ENCODE peak calls at places on chromosomes 7 and 10, in four cellular contexts. C is A549, M is heart left ventricle, U is endothelial cell of umbilical vein. L is an unnamed sample.

GRCh38 chr7:96952974-96953391 is 52.4 kb upstream of the DLX6 start:
- DNase-seq in C (no peak), M (no peak), U (no peak), L (no peak)

GRCh38 chr7:67631496-67631895 is 634.9 kb downstream of the TYW1 start:
- DNase-seq in M (no peak), U (no peak), C (no peak), L (no peak)

GRCh38 chr7:2045559-2046405 is 187.0 kb downstream of the MAD1L1 start:
- DNase-seq in C (no peak), M (no peak), U (no peak), L (no peak)

GRCh38 chr10:123788981-123789380 is 102.6 kb downstream of the CPXM2 start:
- DNase-seq in M (no peak), U (no peak), C (no peak), L (no peak)

GRCh38 chr7:69708857-69709256 is 110.6 kb downstream of the AUTS2 start:
- DNase-seq in C (peak; percentile 52), M (no peak), U (no peak), L (no peak)

GRCh38 chr7:477626-478220 is 41.9 kb downstream of the PDGFA start:
- DNase-seq in U (no peak), M (no peak), C (no peak), L (no peak)

GRCh38 chr7:137818036-137818435 is 28.7 kb downstream of the DGKI start:
- DNase-seq in M (no peak), U (no peak), C (no peak), L (no peak)

GRCh38 chr10:89088901-89089300 is 98.3 kb downstream of the FAS start:
- DNase-seq in M (no peak), C (no peak), U (no peak), L (no peak)

GRCh38 chr7:6831018-6831725 is 5.1 kb upstream of the CCZ1B start:
- DNase-seq in M (no peak), C (no peak), U (no peak), L (no peak)

GRCh38 chr10:29860159-29860558 is 199.2 kb downstream of the JCAD start:
- DNase-seq in M (no peak), U (no peak), C (no peak), L (no peak)

GRCh38 chr10:7563368-7563767 is 103.4 kb downstream of the ITIH5 start:
- DNase-seq in U (no peak), C (no peak), M (peak; percentile 51), L (no peak)

GRCh38 chr10:16520900-16521299 is 779 bp downstream of the C1QL3 start:
- DNase-seq in U (no peak), M (no peak), C (no peak), L (no peak)

GRCh38 chr10:50552771-50553535 is 70.8 kb downstream of the SGMS1 start:
- DNase-seq in U (peak; percentile 25), M (no peak), C (peak; percentile 30), L (no peak)

GRCh38 chr7:135672560-135673359 is 10.4 kb downstream of the STMP1 start:
- DNase-seq in M (peak; percentile 25), U (peak; percentile 80), C (peak; percentile 61), L (no peak)

GRCh38 chr7:123916240-123916724 is 8.8 kb upstream of the SPAM1 start:
- DNase-seq in U (peak; percentile 28), M (no peak), C (peak; percentile 23), L (no peak)

GRCh38 chr7:521221-522070 is 1.8 kb upstream of the PDGFA start:
- DNase-seq in U (peak; percentile 29), M (peak; percentile 82), C (peak; percentile 55), L (no peak)

GRCh38 chr7:121138262-121138933 is 149.9 kb downstream of the CPED1 start:
- DNase-seq in M (no peak), U (no peak), C (no peak), L (no peak)

GRCh38 chr10:18185621-18186020 is 45.4 kb downstream of the CACNB2 start:
- DNase-seq in C (no peak), M (no peak), U (no peak), L (no peak)

GRCh38 chr7:36312915-36313334 is 76.7 kb upstream of the ANLN start:
- DNase-seq in M (no peak), C (no peak), U (no peak), L (no peak)

GRCh38 chr10:114489521-114490310 is 85.4 kb upstream of the AFAP1L2 start:
- DNase-seq in C (peak; percentile 6), U (peak; percentile 83), M (no peak), L (no peak)

GRCh38 chr10:119393845-119394244 is 148.7 kb downstream of the RGS10 start:
- DNase-seq in U (no peak), C (no peak), M (no peak), L (no peak)

GRCh38 chr7:27181176-27181520 is 3.9 kb downstream of the HOXA11 start:
- DNase-seq in C (no peak), U (no peak), M (no peak), L (no peak)

GRCh38 chr10:30637881-30638467 is 8.4 kb upstream of the LYZL2 start:
- DNase-seq in C (peak; percentile 81), M (no peak), U (peak; percentile 87), L (no peak)

GRCh38 chr10:47123889-47124288 is 176.1 kb upstream of the GDF10 start:
- DNase-seq in C (no peak), U (no peak), M (no peak), L (no peak)

DNA sequence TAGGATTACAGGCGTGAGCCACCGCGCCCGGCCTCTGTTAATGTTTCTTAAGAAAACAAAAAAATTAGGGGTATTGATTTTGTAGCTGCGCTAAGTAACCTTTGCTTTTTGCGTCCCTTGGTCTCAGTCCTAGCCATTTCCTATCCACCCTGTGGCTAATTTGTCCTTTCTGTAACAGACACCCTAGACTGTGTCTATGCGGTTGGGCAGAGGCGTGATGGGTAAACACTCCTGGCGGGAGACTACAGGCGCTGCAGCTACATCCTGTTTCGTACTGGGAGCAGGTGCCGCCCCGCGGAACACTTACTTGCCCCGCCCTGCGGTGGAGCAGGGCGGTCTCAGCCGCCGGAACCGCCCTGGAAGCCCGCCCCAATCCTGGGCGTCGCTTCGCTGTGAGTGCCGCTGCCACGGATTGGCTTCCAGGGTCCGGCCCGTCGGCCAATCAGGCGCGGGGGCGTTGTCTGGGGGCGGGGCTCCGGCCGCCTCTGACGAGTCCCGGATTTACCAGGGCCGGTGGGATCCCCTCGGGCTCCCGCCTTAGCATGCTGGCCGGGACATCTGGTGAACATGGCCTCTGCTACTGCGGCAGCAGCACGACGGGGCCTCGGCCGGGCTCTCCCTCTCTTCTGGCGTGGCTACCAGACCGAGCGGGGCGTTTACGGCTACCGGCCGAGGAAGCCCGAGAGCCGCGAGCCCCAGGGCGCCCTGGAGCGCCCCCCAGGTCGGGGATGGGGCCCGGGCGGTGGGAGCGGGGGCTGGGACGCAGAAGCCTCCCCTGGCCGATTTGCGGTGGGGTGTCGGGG is at the start of gene DHTKD1:
- DNase-seq in U (peak; percentile 99), M (peak; percentile 98), C (peak; percentile 97), L (peak; percentile 81)
- TF ChIP-seq POLR2A in U (peak; percentile 65), M (no peak), C (peak; percentile 56), L (peak; percentile 86)

GRCh38 chr10:69681436-69681835 is 51.4 kb downstream of the FAM241B start:
- DNase-seq in M (no peak), C (no peak), U (no peak), L (no peak)
- TF ChIP-seq CTCF in M (no peak), C (no peak), U (no peak), L (no peak)

GRCh38 chr7:149239345-149240143 is at the start of gene ZNF212:
- DNase-seq in M (peak; percentile 89), C (peak; percentile 93), U (peak; percentile 91), L (peak; percentile 53)
- TF ChIP-seq POLR2A in M (no peak), C (peak; percentile 10), U (no peak), L (peak; percentile 25)

GRCh38 chr7:21408481-21408820 is 19.4 kb upstream of the SP4 start:
- DNase-seq in U (no peak), M (no peak), C (no peak), L (no peak)

GRCh38 chr7:21412291-21412896 is 15.5 kb upstream of the SP4 start:
- DNase-seq in C (no peak), M (no peak), U (no peak), L (no peak)

GRCh38 chr7:21412953-21413352 is 14.9 kb upstream of the SP4 start:
- DNase-seq in U (no peak), C (no peak), M (no peak), L (no peak)

GRCh38 chr7:21414795-21415393 is 13.0 kb upstream of the SP4 start:
- DNase-seq in C (no peak), U (no peak), M (no peak), L (no peak)

DNA sequence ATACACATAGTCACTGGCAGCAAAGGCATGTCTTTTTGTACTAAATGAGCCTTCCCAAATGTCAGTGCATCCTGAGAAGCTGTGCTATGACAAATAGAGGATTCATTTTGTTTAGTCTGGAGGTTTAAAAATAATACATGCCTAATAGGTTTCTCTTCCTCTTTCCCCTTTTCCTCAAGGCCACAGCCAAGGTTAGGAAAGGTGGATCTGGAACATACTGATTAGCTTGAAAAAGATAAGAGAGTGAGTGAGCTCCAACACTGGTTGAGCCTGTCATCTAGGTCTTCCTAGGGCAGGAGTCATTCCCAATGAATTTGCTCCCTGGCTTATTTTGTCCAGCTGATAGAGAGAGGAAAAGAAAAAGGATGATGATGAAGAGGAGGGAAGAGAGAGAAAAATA is 14.4 kb upstream of the SP4 start:
- DNase-seq in M (no peak), C (no peak), U (no peak), L (no peak)
- TF ChIP-seq CTCF in M (no peak), C (no peak), U (no peak), L (no peak)

GRCh38 chr10:27819781-27820531 is 74.3 kb upstream of the MKX start:
- DNase-seq in M (peak; percentile 65), U (no peak), C (no peak), L (no peak)
- TF ChIP-seq POLR2A in M (no peak), U (no peak), C (no peak), L (no peak)

GRCh38 chr10:101495324-101495925 is 92.6 kb downstream of the POLL start:
- DNase-seq in C (peak; percentile 41), M (no peak), U (peak; percentile 34), L (no peak)
- TF ChIP-seq CTCF in C (peak; percentile 50), M (no peak), U (peak; percentile 33), L (no peak)

DNA sequence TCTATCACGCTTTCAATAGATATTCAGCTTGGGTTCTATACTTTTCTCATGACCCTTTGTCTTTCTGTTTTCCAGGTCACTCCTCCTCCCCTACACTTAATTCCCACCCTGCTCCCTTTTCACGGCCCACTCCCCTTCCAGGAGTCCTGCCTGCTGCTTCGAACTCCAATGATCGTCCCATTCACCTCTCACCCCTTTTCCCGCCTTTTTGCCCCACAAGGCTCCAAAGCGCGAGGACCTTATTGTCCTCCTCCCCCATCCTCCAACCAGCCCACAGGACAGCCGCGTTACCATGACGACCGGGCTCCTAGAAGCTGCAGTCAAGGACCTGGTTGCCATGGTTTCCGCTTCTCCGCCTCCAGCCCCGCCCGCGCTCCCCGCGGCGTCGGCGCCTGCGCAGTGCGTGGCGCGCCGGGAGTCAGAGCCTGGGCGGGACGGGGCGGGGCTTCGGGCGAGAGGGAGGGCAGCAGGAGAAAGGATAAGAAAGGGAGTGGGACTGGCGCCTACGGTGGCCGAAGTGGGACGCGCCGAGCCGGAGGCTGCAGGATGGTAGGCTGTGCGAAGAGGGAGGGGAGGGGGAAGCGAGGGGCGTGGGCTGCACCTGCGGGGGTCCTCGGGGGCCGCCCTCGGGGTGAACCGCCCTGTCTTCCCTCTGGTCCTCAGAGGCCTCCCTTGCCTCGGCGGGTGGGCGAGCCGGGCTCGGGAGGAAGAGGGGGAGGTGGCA is at the start of gene AP1S1:
- DNase-seq in M (peak; percentile 93), C (peak; percentile 97), U (peak; percentile 95), L (peak; percentile 81)
- TF ChIP-seq POLR2A in M (no peak), C (peak; percentile 52), U (no peak), L (peak; percentile 42)

GRCh38 chr10:63866747-63867140 is 345.5 kb downstream of the REEP3 start:
- DNase-seq in M (no peak), C (peak; percentile 22), U (peak; percentile 45), L (no peak)
- TF ChIP-seq CTCF in M (no peak), C (peak; percentile 36), U (peak; percentile 4), L (peak; percentile 2)

L was measured in esophagus squamous epithelium.